ENCODE peak calls at places on chromosomes 1 and 21, in four cellular contexts. L is heart right ventricle, Y is left ventricle myocardium inferior, K is A673. X is an unnamed sample.

GRCh38 chr1:68229927-68230812 is 2.2 kb downstream of the WLS start:
- DNase-seq in Y (no peak), L (peak; percentile 21), K (peak; percentile 52), X (no peak)

GRCh38 chr1:13512472-13512871 is 1.3 kb downstream of the LRRC38 start:
- DNase-seq in K (no peak), L (no peak), Y (no peak), X (no peak)

GRCh38 chr21:25997788-25998611 is 172.6 kb downstream of the APP start:
- DNase-seq in K (peak; percentile 20), L (peak; percentile 17), Y (no peak), X (peak; percentile 73)

GRCh38 chr1:109579496-109579895 is 31.1 kb downstream of the GNAI3 start:
- DNase-seq in Y (no peak), K (no peak), L (peak; percentile 19), X (no peak)

GRCh38 chr1:216499581-216500272 is 76.5 kb upstream of the USH2A start:
- DNase-seq in L (no peak), Y (no peak), K (no peak), X (no peak)

GRCh38 chr1:51234721-51235425 is 1.2 kb upstream of the RNF11 start:
- DNase-seq in L (peak; percentile 59), Y (peak; percentile 44), K (peak; percentile 78), X (no peak)

GRCh38 chr1:46724991-46725735 is 6.2 kb upstream of the EFCAB14 start:
- DNase-seq in L (peak; percentile 73), K (peak; percentile 83), Y (peak; percentile 48), X (peak; percentile 78)

GRCh38 chr1:181038399-181038873 is 4.7 kb downstream of the MR1 start:
- DNase-seq in L (peak; percentile 69), K (peak; percentile 85), Y (no peak), X (peak; percentile 41)

GRCh38 chr1:211639500-211640361 is 35.7 kb downstream of the NEK2 start:
- DNase-seq in K (no peak), L (no peak), Y (no peak), X (peak; percentile 43)

GRCh38 chr1:153816283-153816904 is 41.2 kb downstream of the SLC27A3 start:
- DNase-seq in K (no peak), Y (no peak), L (no peak), X (no peak)

GRCh38 chr1:212138441-212138840 is 102.9 kb downstream of the DTL start:
- DNase-seq in Y (no peak), K (no peak), L (no peak), X (no peak)

GRCh38 chr1:110196917-110197782 is 13.0 kb upstream of the KCNC4 start:
- DNase-seq in Y (no peak), L (no peak), K (peak; percentile 55), X (peak; percentile 31)

GRCh38 chr1:110548381-110548780 is 29.4 kb upstream of the KCNA10 start:
- DNase-seq in L (no peak), K (peak; percentile 27), Y (no peak), X (no peak)

GRCh38 chr1:67485046-67485811 is 55.0 kb upstream of the SERBP1 start:
- DNase-seq in K (no peak), L (no peak), Y (no peak), X (no peak)

GRCh38 chr1:13864760-13865159 is 164.8 kb downstream of the PRDM2 start:
- DNase-seq in L (no peak), Y (no peak), K (no peak), X (no peak)

GRCh38 chr1:43435146-43436145 is 18.3 kb downstream of the HYI start:
- DNase-seq in L (peak; percentile 49), Y (no peak), K (no peak), X (peak; percentile 20)

GRCh38 chr1:151502859-151503509 is 8.2 kb upstream of the CGN start:
- DNase-seq in Y (no peak), K (no peak), L (no peak), X (no peak)

GRCh38 chr1:205661429-205662134 is 18.7 kb downstream of the SLC45A3 start:
- DNase-seq in K (no peak), L (no peak), Y (no peak), X (no peak)

GRCh38 chr1:153633161-153633746 is 612 bp upstream of the CHTOP start:
- DNase-seq in L (no peak), K (no peak), Y (no peak), X (no peak)

GRCh38 chr1:220879090-220879508 is at the start of gene HLX:
- DNase-seq in K (peak; percentile 75), Y (peak; percentile 93), L (peak; percentile 95), X (peak; percentile 72)

GRCh38 chr1:12230549-12231275 is 882 bp downstream of the VPS13D start:
- DNase-seq in L (peak; percentile 56), K (no peak), Y (peak; percentile 60), X (peak; percentile 92)

GRCh38 chr1:36306210-36306901 is at the start of gene SH3D21:
- DNase-seq in K (no peak), Y (peak; percentile 59), L (peak; percentile 36), X (peak; percentile 62)

GRCh38 chr1:29478879-29479278 is 242.6 kb downstream of the PTPRU start:
- DNase-seq in L (no peak), K (no peak), Y (no peak), X (no peak)

GRCh38 chr21:44701541-44701940 is 4.6 kb downstream of the KRTAP10-12 start:
- DNase-seq in L (no peak), Y (no peak), K (no peak), X (no peak)

GRCh38 chr1:202821467-202821866 is 10.7 kb downstream of the PCAT6 start:
- DNase-seq in Y (no peak), L (no peak), K (no peak), X (no peak)

DNA sequence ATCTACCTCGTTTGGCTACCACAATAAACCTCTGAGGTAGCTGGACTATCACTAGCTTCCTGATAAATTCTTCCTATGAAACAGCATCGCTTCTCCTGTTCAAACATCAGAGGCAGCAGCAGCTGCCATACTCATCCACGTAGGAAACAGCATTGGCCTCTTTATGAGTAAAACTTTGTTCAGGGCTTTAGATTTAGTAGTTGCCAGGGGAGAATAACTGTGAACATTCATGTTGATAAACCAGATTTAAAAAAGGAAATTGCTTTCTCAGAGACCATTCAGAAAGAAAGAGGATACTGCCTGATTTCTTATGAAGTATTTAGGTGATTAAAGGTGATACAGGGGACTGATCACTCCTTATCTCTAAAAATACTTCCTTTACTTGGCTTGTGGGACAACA is 7.2 kb downstream of the CEP170 start:
- DNase-seq in Y (no peak), K (no peak), L (no peak), X (no peak)
- H3K4me1 ChIP-seq in Y (peaks cover 75% of the 10 kb centered on the region), K (peaks cover 6% of the 10 kb centered on the region), L (peaks cover 94% of the 10 kb centered on the region), X (no peaks in the 10 kb centered on the region)

GRCh38 chr1:229199261-229199850 is 71.6 kb upstream of the RAB4A start:
- DNase-seq in Y (no peak), L (no peak), K (no peak), X (no peak)
- H3K4me3 ChIP-seq in Y (no peak overlapping the region), L (no peak overlapping the region), K (no peak overlapping the region), X (no peak overlapping the region)

DNA sequence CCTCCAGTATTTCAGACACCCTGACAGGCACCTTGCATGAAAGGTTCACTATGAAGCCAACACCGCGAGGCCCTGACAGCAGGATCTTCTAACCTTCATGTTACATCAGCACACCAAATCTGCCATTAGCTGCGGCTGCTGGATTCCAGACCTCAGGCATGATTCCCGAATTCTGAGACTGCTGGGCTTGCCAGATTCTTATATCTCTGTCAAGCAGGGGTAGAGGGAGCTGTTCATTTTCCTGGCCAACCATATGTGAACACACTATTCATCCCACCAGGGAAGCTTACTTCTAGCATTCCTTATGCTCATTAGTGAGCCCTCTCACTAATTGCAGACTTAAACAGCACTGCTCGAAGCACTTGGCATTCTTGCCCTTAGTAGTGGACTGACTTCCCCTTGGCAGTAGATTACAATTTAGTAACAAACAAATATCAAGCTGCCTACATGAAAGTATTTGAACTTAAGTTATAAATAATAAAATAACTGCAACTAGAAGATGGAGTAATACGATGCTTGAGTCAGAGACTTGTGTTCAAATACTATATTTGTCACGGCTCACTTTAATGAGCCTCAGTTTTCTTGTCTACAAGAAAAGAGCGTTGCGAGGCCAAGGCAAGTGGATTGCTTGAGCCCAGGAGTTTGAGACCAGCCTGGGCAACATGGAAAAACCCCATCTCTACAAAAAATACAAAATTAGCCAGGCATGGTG is 43.3 kb downstream of the NID1 start:
- DNase-seq in L (peak; percentile 50), Y (no peak), K (no peak), X (no peak)
- H3K4me1 ChIP-seq in L (peaks cover 27% of the 10 kb centered on the region), Y (peaks cover 71% of the 10 kb centered on the region), K (no peaks in the 10 kb centered on the region), X (no peaks in the 10 kb centered on the region)

GRCh38 chr1:116559304-116559761 is 11.5 kb downstream of the CD58 start:
- DNase-seq in Y (no peak), L (no peak), K (no peak), X (no peak)
- H3K4me3 ChIP-seq in Y (no peak overlapping the region), L (no peak overlapping the region), K (no peak overlapping the region), X (no peak overlapping the region)

GRCh38 chr21:42466700-42467612 is 29.1 kb downstream of the RSPH1 start:
- DNase-seq in K (peak; percentile 48), Y (no peak), L (no peak), X (no peak)
- H3K4me1 ChIP-seq in K (peaks cover 61% of the 10 kb centered on the region), Y (peaks cover 7% of the 10 kb centered on the region), L (peaks cover 34% of the 10 kb centered on the region), X (peaks cover 35% of the 10 kb centered on the region)

GRCh38 chr21:38280446-38280845 is 23.7 kb downstream of the KCNJ15 start:
- DNase-seq in Y (no peak), L (no peak), K (no peak), X (no peak)

GRCh38 chr21:38286739-38287426 is 30.1 kb downstream of the KCNJ15 start:
- DNase-seq in Y (no peak), L (no peak), K (no peak), X (no peak)

GRCh38 chr21:38282921-38283320 is 26.1 kb downstream of the KCNJ15 start:
- DNase-seq in L (no peak), Y (no peak), K (no peak), X (no peak)

GRCh38 chr21:38289697-38290096 is 32.9 kb downstream of the KCNJ15 start:
- DNase-seq in K (peak; percentile 1), Y (no peak), L (no peak), X (peak; percentile 37)

DNA sequence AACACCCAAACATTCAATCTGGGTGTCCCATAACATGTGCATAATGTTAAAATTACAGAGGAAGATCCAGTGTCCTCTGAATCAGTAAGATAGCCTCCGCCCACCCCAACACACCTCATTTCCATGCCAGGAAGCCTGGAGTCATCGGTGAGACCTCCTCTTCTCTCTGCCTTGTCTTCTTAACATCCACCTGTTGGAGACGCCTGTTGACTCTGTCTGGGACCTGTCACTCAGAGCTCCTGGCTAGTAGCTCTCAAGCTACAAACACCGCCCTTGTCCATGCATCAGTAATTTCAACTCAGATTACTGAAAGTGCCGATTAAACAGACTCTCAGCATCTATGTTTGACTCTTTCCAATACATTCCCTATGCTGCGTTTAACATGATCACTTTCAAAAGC is 27.4 kb downstream of the KCNJ15 start:
- DNase-seq in K (no peak), L (no peak), Y (no peak), X (no peak)
- H3K4me3 ChIP-seq in K (no peak overlapping the region), L (no peak overlapping the region), Y (no peak overlapping the region), X (no peak overlapping the region)

DNA sequence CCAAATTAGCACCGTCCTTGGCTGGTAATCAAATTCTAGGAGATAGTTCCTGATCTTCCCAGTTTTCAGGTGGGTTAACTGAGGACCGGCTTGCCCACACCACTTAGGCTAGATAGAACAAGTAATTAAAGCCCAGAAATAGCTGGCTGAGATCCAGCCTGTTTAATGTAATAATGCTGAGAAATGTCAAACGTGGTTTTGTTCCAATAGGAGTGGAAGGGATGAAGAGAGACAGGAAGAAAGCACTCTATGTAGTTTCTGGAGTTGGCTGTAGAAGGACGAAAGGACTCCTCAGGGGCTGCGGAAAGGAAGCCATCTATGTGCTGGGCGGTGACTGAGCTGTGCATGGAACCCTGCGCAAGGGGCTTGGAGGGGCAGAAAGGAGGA is 18.6 kb downstream of the NAV1 start:
- DNase-seq in L (no peak), K (peak; percentile 61), Y (no peak), X (no peak)
- H3K4me1 ChIP-seq in L (peaks cover 93% of the 10 kb centered on the region), K (peaks cover 38% of the 10 kb centered on the region), Y (peaks cover 96% of the 10 kb centered on the region), X (no peaks in the 10 kb centered on the region)